ENCODE peak calls at places on chromosomes 13 and 19, in ten cellular contexts. One of them, this sample, is unnamed.

GRCh38 chr19:17289489-17289888 is 7.8 kb downstream of the ANKLE1 start:
- DNase-seq in spleen: peak; percentile 85
- DNase-seq in CD8-positive, alpha-beta memory T cell: no peak
- DNase-seq in Caco-2: peak; percentile 81
- DNase-seq in IMR-90: peak; percentile 90
- DNase-seq in uterus: peak; percentile 57
- DNase-seq in mammary epithelial cell: no peak
- DNase-seq in K562: peak; percentile 96
- DNase-seq in tibial nerve: no peak
- DNase-seq in adipocyte: peak; percentile 51
- DNase-seq in this sample: peak; percentile 79

GRCh38 chr19:18020212-18021067 is 12.5 kb downstream of the ARRDC2 start:
- DNase-seq in spleen: peak; percentile 86
- DNase-seq in CD8-positive, alpha-beta memory T cell: no peak
- DNase-seq in Caco-2: no peak
- DNase-seq in IMR-90: peak; percentile 49
- DNase-seq in uterus: peak; percentile 74
- DNase-seq in mammary epithelial cell: no peak
- DNase-seq in K562: no peak
- DNase-seq in tibial nerve: peak; percentile 83
- DNase-seq in adipocyte: peak; percentile 70
- DNase-seq in this sample: peak; percentile 93

GRCh38 chr13:31044658-31045620 is 112.5 kb downstream of the TEX26 start:
- DNase-seq in spleen: no peak
- DNase-seq in CD8-positive, alpha-beta memory T cell: no peak
- DNase-seq in Caco-2: no peak
- DNase-seq in IMR-90: no peak
- DNase-seq in uterus: no peak
- DNase-seq in mammary epithelial cell: peak; percentile 42
- DNase-seq in K562: no peak
- DNase-seq in tibial nerve: no peak
- DNase-seq in adipocyte: no peak
- DNase-seq in this sample: no peak

GRCh38 chr19:4581381-4582111 is 22.1 kb upstream of the SEMA6B start:
- DNase-seq in spleen: no peak
- DNase-seq in CD8-positive, alpha-beta memory T cell: no peak
- DNase-seq in Caco-2: peak; percentile 54
- DNase-seq in IMR-90: no peak
- DNase-seq in uterus: no peak
- DNase-seq in mammary epithelial cell: peak; percentile 15
- DNase-seq in K562: peak; percentile 94
- DNase-seq in tibial nerve: no peak
- DNase-seq in adipocyte: peak; percentile 59
- DNase-seq in this sample: no peak

GRCh38 chr13:77563110-77563509 is 27.6 kb downstream of the SCEL start:
- DNase-seq in spleen: no peak
- DNase-seq in CD8-positive, alpha-beta memory T cell: no peak
- DNase-seq in Caco-2: peak; percentile 49
- DNase-seq in IMR-90: peak; percentile 17
- DNase-seq in uterus: no peak
- DNase-seq in mammary epithelial cell: no peak
- DNase-seq in K562: no peak
- DNase-seq in tibial nerve: no peak
- DNase-seq in adipocyte: peak; percentile 63
- DNase-seq in this sample: no peak

GRCh38 chr19:49361438-49362047 is 673 bp downstream of the TEAD2 start:
- DNase-seq in spleen: peak; percentile 86
- DNase-seq in CD8-positive, alpha-beta memory T cell: no peak
- DNase-seq in Caco-2: peak; percentile 61
- DNase-seq in IMR-90: peak; percentile 80
- DNase-seq in uterus: peak; percentile 91
- DNase-seq in mammary epithelial cell: peak; percentile 20
- DNase-seq in K562: peak; percentile 91
- DNase-seq in tibial nerve: peak; percentile 55
- DNase-seq in adipocyte: peak; percentile 94
- DNase-seq in this sample: peak; percentile 88

GRCh38 chr19:6925801-6926751 is 38.7 kb downstream of the ADGRE1 start:
- DNase-seq in spleen: no peak
- DNase-seq in CD8-positive, alpha-beta memory T cell: no peak
- DNase-seq in Caco-2: no peak
- DNase-seq in IMR-90: no peak
- DNase-seq in uterus: no peak
- DNase-seq in mammary epithelial cell: peak; percentile 6
- DNase-seq in K562: no peak
- DNase-seq in tibial nerve: no peak
- DNase-seq in adipocyte: no peak
- DNase-seq in this sample: no peak

GRCh38 chr13:37995052-37995451 is 125.5 kb upstream of the TRPC4 start:
- DNase-seq in spleen: no peak
- DNase-seq in CD8-positive, alpha-beta memory T cell: no peak
- DNase-seq in Caco-2: no peak
- DNase-seq in IMR-90: peak; percentile 0
- DNase-seq in uterus: no peak
- DNase-seq in mammary epithelial cell: no peak
- DNase-seq in K562: no peak
- DNase-seq in tibial nerve: no peak
- DNase-seq in adipocyte: peak; percentile 15
- DNase-seq in this sample: no peak

GRCh38 chr19:48419158-48419920 is 25.9 kb downstream of the GRIN2D start:
- DNase-seq in spleen: peak; percentile 87
- DNase-seq in CD8-positive, alpha-beta memory T cell: peak; percentile 63
- DNase-seq in Caco-2: peak; percentile 72
- DNase-seq in IMR-90: peak; percentile 42
- DNase-seq in uterus: peak; percentile 28
- DNase-seq in mammary epithelial cell: no peak
- DNase-seq in K562: peak; percentile 56
- DNase-seq in tibial nerve: no peak
- DNase-seq in adipocyte: peak; percentile 45
- DNase-seq in this sample: no peak

GRCh38 chr19:8483165-8483564 is 19.3 kb downstream of the PRAM1 start:
- DNase-seq in spleen: no peak
- DNase-seq in CD8-positive, alpha-beta memory T cell: no peak
- DNase-seq in Caco-2: no peak
- DNase-seq in IMR-90: no peak
- DNase-seq in uterus: no peak
- DNase-seq in mammary epithelial cell: no peak
- DNase-seq in K562: no peak
- DNase-seq in tibial nerve: no peak
- DNase-seq in adipocyte: no peak
- DNase-seq in this sample: no peak

GRCh38 chr13:30313307-30313706 is 6.0 kb upstream of the KATNAL1 start:
- DNase-seq in spleen: no peak
- DNase-seq in CD8-positive, alpha-beta memory T cell: no peak
- DNase-seq in Caco-2: no peak
- DNase-seq in IMR-90: no peak
- DNase-seq in uterus: no peak
- DNase-seq in mammary epithelial cell: no peak
- DNase-seq in K562: no peak
- DNase-seq in tibial nerve: no peak
- DNase-seq in adipocyte: peak; percentile 21
- DNase-seq in this sample: no peak

GRCh38 chr19:42284641-42285341 is 15.7 kb downstream of the CIC start:
- DNase-seq in spleen: peak; percentile 92
- DNase-seq in CD8-positive, alpha-beta memory T cell: no peak
- DNase-seq in Caco-2: no peak
- DNase-seq in IMR-90: no peak
- DNase-seq in uterus: peak; percentile 49
- DNase-seq in mammary epithelial cell: no peak
- DNase-seq in K562: no peak
- DNase-seq in tibial nerve: no peak
- DNase-seq in adipocyte: peak; percentile 50
- DNase-seq in this sample: no peak

GRCh38 chr13:41909524-41909923 is 51.4 kb downstream of the VWA8 start:
- DNase-seq in spleen: no peak
- DNase-seq in CD8-positive, alpha-beta memory T cell: no peak
- DNase-seq in Caco-2: no peak
- DNase-seq in IMR-90: no peak
- DNase-seq in uterus: no peak
- DNase-seq in mammary epithelial cell: peak; percentile 71
- DNase-seq in K562: no peak
- DNase-seq in tibial nerve: no peak
- DNase-seq in adipocyte: no peak
- DNase-seq in this sample: no peak

GRCh38 chr19:681029-681626 is 4.9 kb downstream of the FSTL3 start:
- DNase-seq in spleen: peak; percentile 93
- DNase-seq in CD8-positive, alpha-beta memory T cell: no peak
- DNase-seq in Caco-2: no peak
- DNase-seq in IMR-90: no peak
- DNase-seq in uterus: no peak
- DNase-seq in mammary epithelial cell: no peak
- DNase-seq in K562: peak; percentile 93
- DNase-seq in tibial nerve: peak; percentile 91
- DNase-seq in adipocyte: no peak
- DNase-seq in this sample: peak; percentile 97

GRCh38 chr13:31090921-31091624 is 70.6 kb downstream of the HSPH1 start:
- DNase-seq in spleen: no peak
- DNase-seq in CD8-positive, alpha-beta memory T cell: no peak
- DNase-seq in Caco-2: no peak
- DNase-seq in IMR-90: peak; percentile 25
- DNase-seq in uterus: no peak
- DNase-seq in mammary epithelial cell: no peak
- DNase-seq in K562: no peak
- DNase-seq in tibial nerve: no peak
- DNase-seq in adipocyte: no peak
- DNase-seq in this sample: no peak

GRCh38 chr13:52851153-52851962 is 2.9 kb upstream of the PCDH8 start:
- DNase-seq in spleen: no peak
- DNase-seq in CD8-positive, alpha-beta memory T cell: no peak
- DNase-seq in Caco-2: peak; percentile 59
- DNase-seq in IMR-90: no peak
- DNase-seq in uterus: no peak
- DNase-seq in mammary epithelial cell: no peak
- DNase-seq in K562: no peak
- DNase-seq in tibial nerve: no peak
- DNase-seq in adipocyte: peak; percentile 60
- DNase-seq in this sample: peak; percentile 69

GRCh38 chr19:44284968-44285367 is 19.9 kb downstream of the ZNF235 start:
- DNase-seq in spleen: no peak
- DNase-seq in CD8-positive, alpha-beta memory T cell: no peak
- DNase-seq in Caco-2: no peak
- DNase-seq in IMR-90: no peak
- DNase-seq in uterus: no peak
- DNase-seq in mammary epithelial cell: no peak
- DNase-seq in K562: no peak
- DNase-seq in tibial nerve: no peak
- DNase-seq in adipocyte: no peak
- DNase-seq in this sample: no peak
- H3K9me3 ChIP-seq in spleen: peaks cover 100% of the 10 kb centered on the region
- H3K9me3 ChIP-seq in CD8-positive, alpha-beta memory T cell: peaks cover 45% of the 10 kb centered on the region
- H3K9me3 ChIP-seq in Caco-2: peaks cover 3% of the 10 kb centered on the region
- H3K9me3 ChIP-seq in IMR-90: peaks cover 17% of the 10 kb centered on the region
- H3K9me3 ChIP-seq in uterus: no peaks in the 10 kb centered on the region
- H3K9me3 ChIP-seq in mammary epithelial cell: peaks cover 3% of the 10 kb centered on the region
- H3K9me3 ChIP-seq in K562: peaks cover 7% of the 10 kb centered on the region
- H3K9me3 ChIP-seq in tibial nerve: peaks cover 9% of the 10 kb centered on the region
- H3K9me3 ChIP-seq in adipocyte: peaks cover 21% of the 10 kb centered on the region
- H3K9me3 ChIP-seq in this sample: peaks cover 73% of the 10 kb centered on the region

GRCh38 chr13:98285317-98285716 is 108.2 kb upstream of the RNF113B start:
- DNase-seq in spleen: no peak
- DNase-seq in CD8-positive, alpha-beta memory T cell: no peak
- DNase-seq in Caco-2: no peak
- DNase-seq in IMR-90: peak; percentile 49
- DNase-seq in uterus: no peak
- DNase-seq in mammary epithelial cell: no peak
- DNase-seq in K562: no peak
- DNase-seq in tibial nerve: no peak
- DNase-seq in adipocyte: no peak
- DNase-seq in this sample: no peak
- H3K4me1 ChIP-seq in spleen: no peaks in the 10 kb centered on the region
- H3K4me1 ChIP-seq in CD8-positive, alpha-beta memory T cell: no peaks in the 10 kb centered on the region
- H3K4me1 ChIP-seq in Caco-2: no peaks in the 10 kb centered on the region
- H3K4me1 ChIP-seq in IMR-90: peaks cover 6% of the 10 kb centered on the region
- H3K4me1 ChIP-seq in uterus: no peaks in the 10 kb centered on the region
- H3K4me1 ChIP-seq in mammary epithelial cell: no peaks in the 10 kb centered on the region
- H3K4me1 ChIP-seq in K562: no peaks in the 10 kb centered on the region
- H3K4me1 ChIP-seq in tibial nerve: no peaks in the 10 kb centered on the region
- H3K4me1 ChIP-seq in adipocyte: no peaks in the 10 kb centered on the region
- H3K4me1 ChIP-seq in this sample: no peaks in the 10 kb centered on the region

DNA sequence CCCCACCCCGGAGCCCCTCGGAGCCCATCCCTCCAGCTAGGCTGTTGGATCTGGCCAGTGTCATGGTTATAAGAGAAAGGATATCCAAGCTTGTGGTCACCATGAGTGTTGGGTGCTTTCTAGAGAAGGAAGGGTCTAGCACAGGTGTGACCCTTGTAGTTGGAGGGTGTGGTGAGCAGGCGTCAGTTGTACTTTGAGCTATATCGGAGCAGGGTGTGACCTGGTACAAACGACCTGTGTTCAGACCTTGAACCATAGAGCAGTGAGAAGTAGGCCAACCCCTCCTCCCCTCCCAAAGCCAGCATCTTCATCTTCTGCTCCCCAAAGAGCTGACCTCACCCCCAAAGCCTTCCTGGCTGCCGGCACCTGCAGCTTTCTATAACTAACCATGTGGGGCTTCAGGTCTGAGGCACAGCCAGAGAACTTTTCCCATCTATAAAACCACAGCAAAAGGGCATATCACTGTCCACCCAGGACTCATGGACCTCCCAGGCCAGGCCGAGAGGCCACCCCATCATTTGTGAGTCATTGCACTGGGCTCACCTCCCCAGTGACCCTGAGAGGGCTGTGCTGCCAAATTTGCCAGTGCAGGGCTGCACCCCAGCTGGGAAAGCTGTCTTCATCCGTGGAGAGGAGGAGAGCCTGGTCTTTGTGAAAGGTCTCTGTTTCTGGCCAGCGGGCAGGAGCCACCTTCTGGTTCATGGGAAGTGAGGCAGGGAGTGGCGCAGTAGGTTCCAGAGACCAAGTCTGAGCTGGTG is 14.2 kb downstream of the RAB8A start:
- DNase-seq in spleen: no peak
- DNase-seq in CD8-positive, alpha-beta memory T cell: no peak
- DNase-seq in Caco-2: no peak
- DNase-seq in IMR-90: no peak
- DNase-seq in uterus: no peak
- DNase-seq in mammary epithelial cell: no peak
- DNase-seq in K562: no peak
- DNase-seq in tibial nerve: no peak
- DNase-seq in adipocyte: no peak
- DNase-seq in this sample: no peak
- H3K4me3 ChIP-seq in spleen: no peak overlapping the region
- H3K4me3 ChIP-seq in CD8-positive, alpha-beta memory T cell: no peak overlapping the region
- H3K4me3 ChIP-seq in Caco-2: no peak overlapping the region
- H3K4me3 ChIP-seq in IMR-90: no peak overlapping the region
- H3K4me3 ChIP-seq in uterus: no peak overlapping the region
- H3K4me3 ChIP-seq in mammary epithelial cell: no peak overlapping the region
- H3K4me3 ChIP-seq in K562: no peak overlapping the region
- H3K4me3 ChIP-seq in tibial nerve: no peak overlapping the region
- H3K4me3 ChIP-seq in adipocyte: no peak overlapping the region
- H3K4me3 ChIP-seq in this sample: no peak overlapping the region

DNA sequence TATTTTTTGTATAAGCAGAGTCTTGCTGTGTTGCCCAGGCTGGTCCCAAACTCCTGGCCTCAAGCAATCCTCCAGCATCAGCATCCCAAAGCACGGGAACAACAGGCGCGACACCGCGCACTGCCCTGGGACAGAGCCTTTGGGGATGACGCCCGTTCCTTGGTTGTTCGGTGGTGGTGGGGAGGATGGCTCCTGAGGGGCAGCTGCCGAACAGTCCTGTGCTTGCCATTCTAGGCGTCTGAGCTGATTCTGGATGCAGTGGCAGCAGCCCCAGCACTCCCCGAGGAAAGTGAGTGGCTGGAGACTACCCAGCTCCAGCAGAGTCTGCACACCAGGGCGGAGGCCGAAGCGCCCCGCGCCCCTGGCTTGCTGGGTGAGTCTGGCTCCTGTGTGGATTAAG is 6.8 kb upstream of the ZNF135 start:
- DNase-seq in spleen: no peak
- DNase-seq in CD8-positive, alpha-beta memory T cell: no peak
- DNase-seq in Caco-2: no peak
- DNase-seq in IMR-90: no peak
- DNase-seq in uterus: no peak
- DNase-seq in mammary epithelial cell: no peak
- DNase-seq in K562: no peak
- DNase-seq in tibial nerve: no peak
- DNase-seq in adipocyte: no peak
- DNase-seq in this sample: no peak
- H3K9me3 ChIP-seq in spleen: peaks cover 100% of the 10 kb centered on the region
- H3K9me3 ChIP-seq in CD8-positive, alpha-beta memory T cell: no peaks in the 10 kb centered on the region
- H3K9me3 ChIP-seq in Caco-2: peaks cover 27% of the 10 kb centered on the region
- H3K9me3 ChIP-seq in IMR-90: peaks cover 62% of the 10 kb centered on the region
- H3K9me3 ChIP-seq in uterus: no peaks in the 10 kb centered on the region
- H3K9me3 ChIP-seq in mammary epithelial cell: peaks cover 39% of the 10 kb centered on the region
- H3K9me3 ChIP-seq in K562: no peaks in the 10 kb centered on the region
- H3K9me3 ChIP-seq in tibial nerve: no peaks in the 10 kb centered on the region
- H3K9me3 ChIP-seq in adipocyte: peaks cover 14% of the 10 kb centered on the region
- H3K9me3 ChIP-seq in this sample: peaks cover 4% of the 10 kb centered on the region

This sample was measured in upper lobe of right lung.